ENCODE peak calls at places on chromosome 18, in five cellular contexts. R is RWPE1; B is pancreas; S is fibroblast of the aortic adventitia; M is CD4-positive, alpha-beta T cell. D is an unnamed sample.

GRCh38 chr18:36704656-36705055 is 124.1 kb downstream of the TPGS2 start:
- DNase-seq in R (no peak), B (no peak), S (no peak), M (no peak), D (no peak)

GRCh38 chr18:26617151-26617554 is 68.8 kb upstream of the KCTD1 start:
- DNase-seq in R (peak; percentile 83), B (no peak), S (peak; percentile 66), M (no peak), D (no peak)

GRCh38 chr18:47930086-47930843 is at the start of gene SMAD2:
- DNase-seq in R (peak; percentile 37), B (peak; percentile 83), S (peak; percentile 69), M (peak; percentile 68), D (peak; percentile 85)

GRCh38 chr18:22930089-22930713 is 2.9 kb upstream of the RBBP8 start:
- DNase-seq in R (peak; percentile 42), B (peak; percentile 68), S (peak; percentile 74), M (peak; percentile 73), D (peak; percentile 82)

GRCh38 chr18:11034816-11035215 is 114.6 kb downstream of the PIEZO2 start:
- DNase-seq in R (no peak), B (no peak), S (peak; percentile 18), M (no peak), D (no peak)

GRCh38 chr18:55384551-55385275 is 203.3 kb downstream of the TCF4 start:
- DNase-seq in R (no peak), B (no peak), S (peak; percentile 57), M (no peak), D (peak; percentile 64)

GRCh38 chr18:58221060-58221725 is 177.2 kb downstream of the NEDD4L start:
- DNase-seq in R (peak; percentile 92), B (peak; percentile 62), S (no peak), M (no peak), D (no peak)

GRCh38 chr18:59303006-59303405 is 15.4 kb downstream of the CPLX4 start:
- DNase-seq in R (no peak), B (no peak), S (no peak), M (no peak), D (no peak)

GRCh38 chr18:63949068-63949737 is at the start of gene HMSD:
- DNase-seq in R (peak; percentile 74), B (peak; percentile 29), S (peak; percentile 16), M (no peak), D (peak; percentile 73)

GRCh38 chr18:54030434-54030833 is 194.0 kb downstream of the MBD2 start:
- DNase-seq in R (no peak), B (no peak), S (no peak), M (no peak), D (no peak)

GRCh38 chr18:903703-904102 is 968 bp upstream of the ADCYAP1 start:
- DNase-seq in R (peak; percentile 52), B (no peak), S (peak; percentile 59), M (peak; percentile 22), D (peak; percentile 84)

GRCh38 chr18:35713545-35713944 is 132.0 kb downstream of the GALNT1 start:
- DNase-seq in R (no peak), B (no peak), S (peak; percentile 79), M (no peak), D (no peak)

GRCh38 chr18:73007935-73008308 is 140.1 kb upstream of the NETO1 start:
- DNase-seq in R (no peak), B (no peak), S (no peak), M (no peak), D (no peak)

GRCh38 chr18:78542204-78542603 is 437.4 kb upstream of the SALL3 start:
- DNase-seq in R (peak; percentile 59), B (peak; percentile 79), S (no peak), M (no peak), D (no peak)

GRCh38 chr18:26619350-26619749 is 71.0 kb upstream of the KCTD1 start:
- DNase-seq in R (no peak), B (no peak), S (no peak), M (no peak), D (no peak)

GRCh38 chr18:22871809-22872525 is 61.2 kb upstream of the RBBP8 start:
- DNase-seq in R (no peak), B (no peak), S (peak; percentile 42), M (no peak), D (no peak)

GRCh38 chr18:6326566-6326965 is 88.1 kb downstream of the L3MBTL4 start:
- DNase-seq in R (no peak), B (no peak), S (no peak), M (no peak), D (no peak)

GRCh38 chr18:79645291-79645983 is 34.2 kb upstream of the CTDP1 start:
- DNase-seq in R (no peak), B (no peak), S (no peak), M (no peak), D (no peak)

GRCh38 chr18:21742323-21742687 is 1.7 kb downstream of the MIB1 start:
- DNase-seq in R (no peak), B (no peak), S (no peak), M (no peak), D (no peak)

GRCh38 chr18:48800479-48800876 is 150.3 kb downstream of the SMAD7 start:
- DNase-seq in R (no peak), B (no peak), S (no peak), M (no peak), D (no peak)

GRCh38 chr18:48627216-48627615 is 88.4 kb downstream of the CTIF start:
- DNase-seq in R (no peak), B (no peak), S (no peak), M (no peak), D (no peak)

GRCh38 chr18:10973579-10974260 is 175.6 kb downstream of the PIEZO2 start:
- DNase-seq in R (peak; percentile 15), B (no peak), S (peak; percentile 26), M (no peak), D (no peak)

GRCh38 chr18:49525981-49526380 is 35.9 kb upstream of the LIPG start:
- DNase-seq in R (no peak), B (no peak), S (no peak), M (no peak), D (no peak)

GRCh38 chr18:44744206-44745180 is 63.8 kb downstream of the SETBP1 start:
- DNase-seq in R (no peak), B (peak; percentile 67), S (no peak), M (no peak), D (no peak)

GRCh38 chr18:2572144-2572682 is 856 bp downstream of the NDC80 start:
- DNase-seq in R (no peak), B (no peak), S (no peak), M (no peak), D (no peak)

GRCh38 chr18:70074091-70074490 is 126.4 kb upstream of the CD226 start:
- DNase-seq in R (no peak), B (no peak), S (no peak), M (no peak), D (no peak)

GRCh38 chr18:58612239-58613055 is 16.4 kb downstream of the ALPK2 start:
- DNase-seq in R (peak; percentile 45), B (no peak), S (no peak), M (no peak), D (no peak)

GRCh38 chr18:55012041-55012440 is 52.8 kb upstream of the CCDC68 start:
- DNase-seq in R (no peak), B (no peak), S (no peak), M (no peak), D (no peak)

GRCh38 chr18:35620765-35621164 is 39.2 kb downstream of the GALNT1 start:
- DNase-seq in R (no peak), B (no peak), S (peak; percentile 17), M (no peak), D (no peak)

GRCh38 chr18:75638597-75639467 is 211.3 kb upstream of the SMIM21 start:
- DNase-seq in R (no peak), B (no peak), S (peak; percentile 79), M (no peak), D (no peak)

GRCh38 chr18:35183846-35184245 is 57.0 kb upstream of the ZNF397 start:
- DNase-seq in R (no peak), B (no peak), S (no peak), M (no peak), D (no peak)

DNA sequence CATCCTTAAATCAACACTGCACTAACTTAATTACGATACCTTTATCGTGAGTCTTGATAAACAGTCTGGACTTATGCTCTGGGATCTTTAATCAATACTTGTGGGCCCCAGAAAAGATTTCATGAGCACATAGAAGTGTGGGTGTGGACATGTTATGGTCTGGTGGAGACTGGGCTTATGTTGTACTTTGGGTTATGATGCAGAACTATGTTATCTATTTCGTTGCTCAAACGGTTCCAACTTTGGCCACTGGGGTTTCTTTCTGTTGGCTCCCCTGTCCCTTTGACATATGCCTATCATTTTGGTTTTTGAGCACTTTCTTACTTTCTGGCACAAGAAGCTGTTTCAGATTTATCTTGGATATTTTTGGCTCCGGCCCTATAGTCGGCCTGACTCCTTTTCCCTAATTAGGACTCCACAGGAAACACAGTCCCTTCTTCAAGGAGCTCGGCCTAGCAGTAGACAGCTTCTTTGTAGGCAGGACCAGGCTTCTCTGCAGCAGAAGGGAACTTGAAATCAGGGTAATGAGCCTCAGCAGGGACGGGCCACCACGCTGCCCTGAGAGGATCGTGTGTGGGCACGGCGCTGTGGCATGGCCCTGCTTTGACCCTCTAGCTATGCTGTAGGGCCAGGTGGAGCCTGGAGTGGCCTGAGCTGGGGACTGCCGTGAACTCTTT is 54.6 kb upstream of the TXNDC2 start:
- DNase-seq in R (no peak), B (no peak), S (no peak), M (no peak), D (no peak)
- TF ChIP-seq CTCF in R (no peak), B (no peak), S (peak; percentile 26), M (no peak), D (no peak)

GRCh38 chr18:46264255-46264654 is 160.1 kb downstream of the HAUS1 start:
- DNase-seq in R (peak; percentile 14), B (no peak), S (no peak), M (no peak), D (no peak)
- TF ChIP-seq CTCF in R (no peak), B (no peak), S (no peak), M (no peak), D (no peak)

GRCh38 chr18:77199707-77200106 is 49.9 kb upstream of the GALR1 start:
- DNase-seq in R (no peak), B (no peak), S (peak; percentile 16), M (no peak), D (no peak)
- TF ChIP-seq CTCF in R (no peak), B (no peak), S (no peak), M (no peak), D (no peak)

GRCh38 chr18:43661570-43661969 is 384.3 kb upstream of the SYT4 start:
- DNase-seq in R (peak; percentile 0), B (peak; percentile 2), S (peak; percentile 74), M (no peak), D (peak; percentile 24)
- TF ChIP-seq CTCF in R (peak; percentile 25), B (peak; percentile 21), S (peak; percentile 46), M (no peak), D (no peak)

D was measured in endothelial cell.